ENCODE peak calls at places on chromosomes 6 and 20, in ten cellular contexts. O is BJ, T is endothelial cell, C is IMR-90, V is heart left ventricle, L is endothelial cell of umbilical vein, X is prostate gland, N is psoas muscle, D is left ventricle myocardium inferior, A is fibroblast of pulmonary artery. G is an unnamed sample.
A peak's percentile ranks its signal among the peaks of the same experiment; 100 is the strongest.

GRCh38 chr6:47188588-47189021 is 121.1 kb downstream of the TNFRSF21 start:
- DNase-seq in A (peak; percentile 62), C (peak; percentile 78), X (no peak), D (no peak), L (peak; percentile 29), V (no peak), T (no peak), O (peak; percentile 19), N (no peak), G (peak; percentile 90)

GRCh38 chr6:68968301-68968649 is 333.2 kb downstream of the ADGRB3 start:
- DNase-seq in X (no peak), O (no peak), T (no peak), A (no peak), V (no peak), C (no peak), L (no peak), D (no peak), N (no peak), G (no peak)

GRCh38 chr6:69038841-69039240 is 403.8 kb downstream of the ADGRB3 start:
- DNase-seq in V (no peak), C (no peak), N (no peak), O (no peak), L (no peak), A (no peak), D (no peak), X (no peak), T (no peak), G (no peak)

GRCh38 chr20:46939031-46939430 is 44.4 kb downstream of the EYA2 start:
- DNase-seq in A (peak; percentile 14), X (no peak), O (no peak), C (no peak), V (no peak), N (no peak), D (no peak), T (no peak), L (peak; percentile 1), G (peak; percentile 13)

GRCh38 chr6:150580489-150580888 is 19.2 kb upstream of the PLEKHG1 start:
- DNase-seq in L (no peak), D (no peak), V (no peak), X (no peak), T (no peak), O (no peak), N (no peak), C (no peak), A (no peak), G (no peak)

GRCh38 chr6:25005010-25005409 is 69.2 kb upstream of the RIPOR2 start:
- DNase-seq in C (no peak), A (no peak), T (no peak), L (no peak), D (no peak), X (no peak), V (no peak), O (no peak), N (no peak), G (no peak)

GRCh38 chr20:46270977-46271744 is 37.1 kb downstream of the CDH22 start:
- DNase-seq in C (no peak), L (no peak), N (no peak), O (no peak), X (no peak), D (no peak), T (no peak), V (no peak), A (no peak), G (no peak)

GRCh38 chr6:146028250-146028789 is 542 bp upstream of the GRM1 start:
- DNase-seq in V (peak; percentile 53), L (peak; percentile 52), O (no peak), T (peak; percentile 91), A (peak; percentile 67), C (peak; percentile 42), X (peak; percentile 20), N (peak; percentile 59), D (peak; percentile 48), G (peak; percentile 59)

GRCh38 chr20:43942661-43943285 is 28.1 kb downstream of the TOX2 start:
- DNase-seq in D (no peak), L (peak; percentile 78), X (no peak), T (no peak), A (peak; percentile 82), V (no peak), C (peak; percentile 85), N (no peak), O (peak; percentile 62), G (peak; percentile 64)

GRCh38 chr6:165458134-165458533 is 148.7 kb upstream of the C6orf118 start:
- DNase-seq in N (no peak), C (no peak), X (no peak), V (no peak), L (no peak), D (no peak), T (no peak), O (no peak), A (no peak), G (no peak)

GRCh38 chr6:162532283-162533008 is 195.1 kb downstream of the PRKN start:
- DNase-seq in A (no peak), V (no peak), D (no peak), T (no peak), O (no peak), C (no peak), N (no peak), L (no peak), X (no peak), G (no peak)

GRCh38 chr6:45814772-45815171 is 200.9 kb downstream of the CLIC5 start:
- DNase-seq in A (no peak), V (no peak), X (no peak), T (no peak), D (no peak), N (no peak), O (no peak), L (no peak), C (no peak), G (no peak)

GRCh38 chr6:8130399-8130798 is 28.1 kb upstream of the EEF1E1 start:
- DNase-seq in X (no peak), D (no peak), V (no peak), A (peak; percentile 46), T (no peak), L (no peak), C (peak; percentile 35), O (no peak), N (no peak), G (peak; percentile 56)

GRCh38 chr6:87922947-87923330 is 124.7 kb upstream of the SPACA1 start:
- DNase-seq in L (no peak), V (no peak), X (no peak), T (no peak), N (no peak), A (no peak), C (no peak), O (no peak), D (no peak), G (no peak)

GRCh38 chr6:105069821-105070445 is 109.9 kb downstream of the POPDC3 start:
- DNase-seq in C (no peak), V (no peak), A (no peak), O (no peak), T (no peak), L (no peak), N (no peak), D (no peak), X (no peak), G (peak; percentile 35)

GRCh38 chr6:167650730-167651129 is 176.0 kb upstream of the AFDN start:
- DNase-seq in A (no peak), T (no peak), N (no peak), X (no peak), L (no peak), O (no peak), D (no peak), C (no peak), V (no peak), G (no peak)

GRCh38 chr20:25389381-25389857 is 1.2 kb downstream of the ABHD12 start:
- DNase-seq in N (no peak), A (peak; percentile 41), O (no peak), X (no peak), C (peak; percentile 57), V (no peak), T (no peak), L (peak; percentile 48), D (no peak), G (peak; percentile 36)

DNA sequence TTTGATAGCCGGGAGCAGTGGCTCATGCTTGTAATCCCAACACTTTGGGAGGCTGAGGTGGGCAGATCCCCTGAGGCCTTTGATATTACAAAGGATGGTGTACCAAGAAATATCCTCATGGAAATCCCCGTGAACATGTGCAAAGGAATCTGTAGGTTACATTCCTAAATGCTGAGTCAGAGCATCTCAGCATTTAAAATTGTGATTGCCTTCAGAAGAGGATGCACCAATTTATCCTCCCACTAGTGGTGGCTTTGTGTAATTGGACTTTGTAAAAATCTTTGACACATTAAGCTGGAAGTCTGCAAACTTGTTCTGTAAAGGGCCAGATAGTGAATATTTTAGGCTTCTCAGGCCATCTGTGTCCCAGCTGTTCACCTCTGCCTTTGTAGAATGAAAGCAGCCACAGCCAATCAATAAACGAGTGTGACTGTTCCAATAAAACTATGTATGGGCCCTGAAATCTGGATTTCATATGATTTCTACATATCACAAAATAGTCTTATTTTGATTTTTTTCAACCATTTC is 11.8 kb downstream of the TMEM14B start:
- DNase-seq in N (no peak), L (peak; percentile 85), A (peak; percentile 92), V (no peak), O (peak; percentile 59), D (no peak), T (no peak), X (no peak), C (peak; percentile 96), G (peak; percentile 92)
- TF ChIP-seq CTCF in N (peak; percentile 27), L (peak; percentile 46), A (peak; percentile 58), V (peak; percentile 51), O (peak; percentile 66), D (peak; percentile 56), T (peak; percentile 78), X (no peak), C (peak; percentile 60), G (peak; percentile 51)

GRCh38 chr6:34284563-34285545 is 36.0 kb upstream of the SMIM29 start:
- DNase-seq in L (peak; percentile 48), C (peak; percentile 73), X (no peak), N (peak; percentile 46), T (no peak), D (peak; percentile 70), O (peak; percentile 35), A (peak; percentile 79), V (peak; percentile 71), G (peak; percentile 18)
- TF ChIP-seq CTCF in L (no peak), C (no peak), X (no peak), N (no peak), T (no peak), D (no peak), O (no peak), A (no peak), V (no peak), G (no peak)

DNA sequence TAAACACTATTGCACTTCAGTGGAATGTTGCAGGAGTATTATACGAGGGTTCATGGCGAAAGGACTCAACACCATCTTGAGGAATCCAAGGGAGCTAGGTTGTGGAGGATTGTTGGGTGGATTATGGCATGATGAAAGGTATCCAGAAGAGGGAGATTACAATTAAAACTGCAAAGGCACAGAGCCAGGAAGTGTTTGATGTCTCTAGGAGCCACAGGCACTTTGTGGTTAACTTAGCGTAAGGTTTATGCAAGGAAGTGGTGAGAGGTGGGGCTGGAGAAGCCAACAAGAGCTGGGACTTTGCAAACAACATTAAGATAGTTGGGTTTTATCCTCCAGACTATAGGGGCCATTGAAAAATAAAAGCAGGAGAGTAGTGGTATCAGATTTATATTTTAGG is 86.6 kb upstream of the TPD52L1 start:
- DNase-seq in D (no peak), L (no peak), N (no peak), O (no peak), X (no peak), A (peak; percentile 37), C (peak; percentile 30), T (no peak), V (no peak), G (peak; percentile 75)
- TF ChIP-seq CTCF in D (no peak), L (no peak), N (no peak), O (no peak), X (no peak), A (no peak), C (no peak), T (no peak), V (no peak), G (no peak)

GRCh38 chr6:81756690-81757089 is 4.2 kb upstream of the TENT5A start:
- DNase-seq in A (no peak), C (no peak), V (no peak), O (no peak), D (no peak), X (no peak), T (no peak), L (no peak), N (no peak), G (no peak)
- TF ChIP-seq CTCF in A (no peak), C (no peak), V (no peak), O (no peak), D (no peak), X (no peak), T (no peak), L (no peak), N (no peak), G (no peak)

G was measured in MCF 10A.